ENCODE peak calls at places on chromosome 17, in five cellular contexts. L is EH; G is activated CD4-positive, alpha-beta memory T cell treated with anti-CD3 and anti-CD28 coated beads for 36 hours; D is AG04449; E is GM23338. U is an unnamed sample.

GRCh38 chr17:4362141-4362540 is 4.3 kb downstream of the UBE2G1 start:
- DNase-seq in D (no peak), G (no peak), L (peak; percentile 15), E (no peak), U (no peak)

GRCh38 chr17:382644-383533 is 30.3 kb upstream of the RPH3AL start:
- DNase-seq in E (peak; percentile 92), G (no peak), D (peak; percentile 53), L (peak; percentile 89), U (no peak)

GRCh38 chr17:45902892-45903346 is 8.6 kb downstream of the MAPT start:
- DNase-seq in G (no peak), E (no peak), D (no peak), L (no peak), U (peak; percentile 60)

GRCh38 chr17:74873874-74874614 is 1.2 kb upstream of the FDXR start:
- DNase-seq in G (no peak), D (no peak), E (no peak), L (peak; percentile 15), U (no peak)

GRCh38 chr17:63833741-63834373 is 6.4 kb upstream of the FTSJ3 start:
- DNase-seq in L (no peak), G (no peak), D (no peak), E (no peak), U (no peak)

GRCh38 chr17:48486557-48486956 is 44.3 kb downstream of the HOXB1 start:
- DNase-seq in E (no peak), L (peak; percentile 93), D (peak; percentile 97), G (no peak), U (no peak)

GRCh38 chr17:73595068-73595865 is 49.0 kb downstream of the SDK2 start:
- DNase-seq in G (peak; percentile 53), L (peak; percentile 19), D (no peak), E (peak; percentile 72), U (no peak)

GRCh38 chr17:354651-355556 is 2.3 kb upstream of the RPH3AL start:
- DNase-seq in E (no peak), G (no peak), L (no peak), D (no peak), U (no peak)

GRCh38 chr17:38881600-38882191 is 11.8 kb downstream of the LASP1 start:
- DNase-seq in E (no peak), D (no peak), L (peak; percentile 42), G (peak; percentile 69), U (no peak)

GRCh38 chr17:65191805-65192740 is 54.9 kb downstream of the RGS9 start:
- DNase-seq in G (peak; percentile 51), E (no peak), L (peak; percentile 78), D (no peak), U (no peak)

GRCh38 chr17:77437747-77438146 is 297.0 kb downstream of the SEC14L1 start:
- DNase-seq in L (no peak), G (no peak), E (no peak), D (no peak), U (no peak)

GRCh38 chr17:82848022-82848592 is 8.3 kb upstream of the ZNF750 start:
- DNase-seq in G (peak; percentile 57), D (no peak), E (no peak), L (peak; percentile 74), U (peak; percentile 63)

GRCh38 chr17:75006653-75007052 is 5.8 kb upstream of the MRPL58 start:
- DNase-seq in D (no peak), L (no peak), E (no peak), G (no peak), U (no peak)

GRCh38 chr17:82269138-82269881 is 4.2 kb downstream of the CSNK1D start:
- DNase-seq in E (no peak), D (no peak), G (no peak), L (no peak), U (no peak)

GRCh38 chr17:5226940-5227878 is 7.5 kb downstream of the SCIMP start:
- DNase-seq in D (no peak), G (peak; percentile 18), L (no peak), E (no peak), U (no peak)

GRCh38 chr17:40111221-40112128 is 10.3 kb upstream of the MSL1 start:
- DNase-seq in G (peak; percentile 85), E (peak; percentile 97), D (peak; percentile 55), L (peak; percentile 97), U (peak; percentile 91)

GRCh38 chr17:45218895-45219661 is 2.6 kb upstream of the FMNL1 start:
- DNase-seq in D (peak; percentile 37), G (peak; percentile 91), E (peak; percentile 89), L (peak; percentile 82), U (peak; percentile 90)